ENCODE peak calls at places on chromosomes 4 and X, in eight cellular contexts. One of them, this sample, is unnamed.

GRCh38 chrX:53262918-53263394 is 18.4 kb downstream of the IQSEC2 start:
- DNase-seq in HCEC 1CT: peak
- DNase-seq in activated naive CD8-positive, alpha-beta T cell treated with anti-CD3 and anti-CD28 coated beads, Interleukin-2, amount 50 U/mL, for 24 hours: peak
- DNase-seq in KG1: no peak
- DNase-seq in activated naive CD4-positive, alpha-beta T cell treated with Interleukin-2 at 50 U/mL for 16 hours: peak
- DNase-seq in Calu3: peak
- DNase-seq in HCT116: peak
- DNase-seq in neural crest cell: no peak
- DNase-seq in this sample: no peak

GRCh38 chr4:72031868-72032619 is at the start of gene NPFFR2:
- DNase-seq in HCT116: no peak
- DNase-seq in activated naive CD4-positive, alpha-beta T cell treated with Interleukin-2 at 50 U/mL for 16 hours: no peak
- DNase-seq in Calu3: peak
- DNase-seq in activated naive CD8-positive, alpha-beta T cell treated with anti-CD3 and anti-CD28 coated beads, Interleukin-2, amount 50 U/mL, for 24 hours: no peak
- DNase-seq in neural crest cell: peak
- DNase-seq in HCEC 1CT: peak
- DNase-seq in KG1: no peak
- DNase-seq in this sample: peak

GRCh38 chr4:185865901-185866328 is 53.9 kb upstream of the SORBS2 start:
- DNase-seq in activated naive CD4-positive, alpha-beta T cell treated with Interleukin-2 at 50 U/mL for 16 hours: no peak
- DNase-seq in HCEC 1CT: no peak
- DNase-seq in Calu3: peak
- DNase-seq in KG1: no peak
- DNase-seq in neural crest cell: no peak
- DNase-seq in HCT116: no peak
- DNase-seq in activated naive CD8-positive, alpha-beta T cell treated with anti-CD3 and anti-CD28 coated beads, Interleukin-2, amount 50 U/mL, for 24 hours: no peak
- DNase-seq in this sample: no peak

GRCh38 chrX:16946971-16947562 is 609 bp downstream of the REPS2 start:
- DNase-seq in HCT116: no peak
- DNase-seq in activated naive CD8-positive, alpha-beta T cell treated with anti-CD3 and anti-CD28 coated beads, Interleukin-2, amount 50 U/mL, for 24 hours: peak
- DNase-seq in Calu3: peak
- DNase-seq in activated naive CD4-positive, alpha-beta T cell treated with Interleukin-2 at 50 U/mL for 16 hours: peak
- DNase-seq in KG1: no peak
- DNase-seq in HCEC 1CT: no peak
- DNase-seq in neural crest cell: no peak
- DNase-seq in this sample: no peak

GRCh38 chr4:113435893-113436292 is 325.6 kb downstream of the CAMK2D start:
- DNase-seq in activated naive CD8-positive, alpha-beta T cell treated with anti-CD3 and anti-CD28 coated beads, Interleukin-2, amount 50 U/mL, for 24 hours: no peak
- DNase-seq in KG1: no peak
- DNase-seq in HCEC 1CT: peak
- DNase-seq in Calu3: peak
- DNase-seq in neural crest cell: no peak
- DNase-seq in activated naive CD4-positive, alpha-beta T cell treated with Interleukin-2 at 50 U/mL for 16 hours: peak
- DNase-seq in HCT116: peak
- DNase-seq in this sample: peak

GRCh38 chr4:24322517-24322916 is 261.8 kb downstream of the DHX15 start:
- DNase-seq in KG1: no peak
- DNase-seq in HCEC 1CT: no peak
- DNase-seq in HCT116: no peak
- DNase-seq in activated naive CD4-positive, alpha-beta T cell treated with Interleukin-2 at 50 U/mL for 16 hours: no peak
- DNase-seq in neural crest cell: no peak
- DNase-seq in activated naive CD8-positive, alpha-beta T cell treated with anti-CD3 and anti-CD28 coated beads, Interleukin-2, amount 50 U/mL, for 24 hours: no peak
- DNase-seq in Calu3: no peak
- DNase-seq in this sample: no peak

GRCh38 chr4:144611850-144612249 is 34.1 kb upstream of the HHIP start:
- DNase-seq in HCEC 1CT: no peak
- DNase-seq in activated naive CD4-positive, alpha-beta T cell treated with Interleukin-2 at 50 U/mL for 16 hours: no peak
- DNase-seq in HCT116: peak
- DNase-seq in neural crest cell: peak
- DNase-seq in KG1: no peak
- DNase-seq in Calu3: peak
- DNase-seq in activated naive CD8-positive, alpha-beta T cell treated with anti-CD3 and anti-CD28 coated beads, Interleukin-2, amount 50 U/mL, for 24 hours: no peak
- DNase-seq in this sample: peak

GRCh38 chr4:157270552-157270951 is 50.0 kb downstream of the GRIA2 start:
- DNase-seq in activated naive CD4-positive, alpha-beta T cell treated with Interleukin-2 at 50 U/mL for 16 hours: no peak
- DNase-seq in HCT116: no peak
- DNase-seq in neural crest cell: no peak
- DNase-seq in activated naive CD8-positive, alpha-beta T cell treated with anti-CD3 and anti-CD28 coated beads, Interleukin-2, amount 50 U/mL, for 24 hours: no peak
- DNase-seq in Calu3: no peak
- DNase-seq in HCEC 1CT: no peak
- DNase-seq in KG1: no peak
- DNase-seq in this sample: no peak

GRCh38 chr4:152997771-152998487 is 61.8 kb downstream of the FHDC1 start:
- DNase-seq in activated naive CD8-positive, alpha-beta T cell treated with anti-CD3 and anti-CD28 coated beads, Interleukin-2, amount 50 U/mL, for 24 hours: no peak
- DNase-seq in Calu3: peak
- DNase-seq in HCEC 1CT: no peak
- DNase-seq in KG1: no peak
- DNase-seq in activated naive CD4-positive, alpha-beta T cell treated with Interleukin-2 at 50 U/mL for 16 hours: no peak
- DNase-seq in HCT116: no peak
- DNase-seq in neural crest cell: no peak
- DNase-seq in this sample: no peak

GRCh38 chr4:41661447-41662076 is 87.0 kb downstream of the PHOX2B start:
- DNase-seq in KG1: peak
- DNase-seq in HCT116: peak
- DNase-seq in Calu3: peak
- DNase-seq in neural crest cell: peak
- DNase-seq in HCEC 1CT: peak
- DNase-seq in activated naive CD8-positive, alpha-beta T cell treated with anti-CD3 and anti-CD28 coated beads, Interleukin-2, amount 50 U/mL, for 24 hours: peak
- DNase-seq in activated naive CD4-positive, alpha-beta T cell treated with Interleukin-2 at 50 U/mL for 16 hours: peak
- DNase-seq in this sample: peak

GRCh38 chr4:8390604-8391003 is 49.9 kb downstream of the ACOX3 start:
- DNase-seq in HCT116: no peak
- DNase-seq in activated naive CD4-positive, alpha-beta T cell treated with Interleukin-2 at 50 U/mL for 16 hours: no peak
- DNase-seq in neural crest cell: no peak
- DNase-seq in HCEC 1CT: no peak
- DNase-seq in Calu3: no peak
- DNase-seq in activated naive CD8-positive, alpha-beta T cell treated with anti-CD3 and anti-CD28 coated beads, Interleukin-2, amount 50 U/mL, for 24 hours: no peak
- DNase-seq in KG1: no peak
- DNase-seq in this sample: no peak

This sample was measured in iPS-NIHi11.